ENCODE peak calls at places on chromosomes 4 and X, in seven cellular contexts. D is NCI-H1092 treated with DMSO at 0.1 percent for 48 hours; U is GM23338; R is activated CD4-positive, alpha-beta T cell treated with anti-CD3 and anti-CD28 coated beads, Interleukin-2, amount 50 U/mL, for 1 hour; H is stimulated activated CD4-positive, alpha-beta T cell treated with anti-CD3 and anti-CD28 coated beads, Interleukin-4, amount 100 ng/mL, for 48 hours; P is amniotic stem cell; W is anterior cingulate cortex. V is an unnamed sample.

GRCh38 chr4:128861856-128862518 is 52.5 kb downstream of the JADE1 start:
- DNase-seq in H (no peak), U (no peak), W (no peak), P (no peak), R (no peak), D (no peak), V (no peak)

GRCh38 chrX:153672531-153673397 is 849 bp downstream of the PNCK start:
- DNase-seq in H (no peak), U (no peak), W (no peak), P (no peak), R (no peak), D (no peak), V (peak)

GRCh38 chrX:70033348-70033747 is 16.4 kb downstream of the AWAT2 start:
- DNase-seq in D (peak), R (peak), P (no peak), U (peak), H (peak), W (no peak), V (peak)

GRCh38 chr4:127364397-127364796 is 268.4 kb upstream of the INTU start:
- DNase-seq in H (no peak), R (no peak), U (no peak), D (no peak), W (no peak), P (no peak), V (peak)

GRCh38 chr4:82718067-82718935 is 80.3 kb downstream of the SCD5 start:
- DNase-seq in W (no peak), P (no peak), R (no peak), D (no peak), U (no peak), H (no peak), V (no peak)

GRCh38 chr4:26568446-26568994 is 15.4 kb upstream of the TBC1D19 start:
- DNase-seq in W (no peak), P (peak), U (no peak), H (no peak), D (no peak), R (no peak), V (no peak)

GRCh38 chrX:23554304-23554703 is 113.0 kb upstream of the PRDX4 start:
- DNase-seq in R (no peak), D (peak), H (no peak), W (no peak), U (peak), P (no peak), V (peak)

GRCh38 chr4:54516556-54517215 is 141.1 kb upstream of the KIT start:
- DNase-seq in R (no peak), P (no peak), D (no peak), U (no peak), H (no peak), W (no peak), V (no peak)

GRCh38 chrX:1593286-1594271 is 2.2 kb downstream of the AKAP17A start:
- DNase-seq in H (no peak), D (no peak), R (no peak), U (no peak), P (no peak), W (no peak), V (no peak)

GRCh38 chr4:152926959-152927358 is 9.2 kb upstream of the FHDC1 start:
- DNase-seq in W (no peak), P (no peak), D (no peak), H (no peak), R (no peak), U (peak), V (no peak)

GRCh38 chrX:23993012-23993633 is 33.9 kb downstream of the KLHL15 start:
- DNase-seq in U (no peak), P (no peak), W (no peak), R (no peak), D (no peak), H (no peak), V (no peak)

GRCh38 chr4:26237916-26238315 is 82.9 kb upstream of the RBPJ start:
- DNase-seq in D (peak), W (no peak), U (no peak), R (no peak), H (no peak), P (no peak), V (no peak)

GRCh38 chrX:2423293-2423692 is 77.5 kb downstream of the DHRSX start:
- DNase-seq in H (no peak), R (no peak), D (no peak), U (no peak), W (no peak), P (no peak), V (no peak)

GRCh38 chr4:16532240-16532990 is 306.1 kb upstream of the TAPT1 start:
- DNase-seq in U (no peak), D (no peak), H (no peak), R (no peak), W (no peak), P (no peak), V (peak)

GRCh38 chrX:137748827-137749226 is 182.9 kb downstream of the ZIC3 start:
- DNase-seq in W (no peak), H (no peak), P (no peak), U (no peak), R (no peak), D (peak), V (no peak)

GRCh38 chrX:154502098-154502497 is 11.7 kb upstream of the SLC10A3 start:
- DNase-seq in P (no peak), H (no peak), W (no peak), R (no peak), D (no peak), U (no peak), V (no peak)

GRCh38 chr4:42282081-42282901 is 115.0 kb upstream of the SHISA3 start:
- DNase-seq in R (no peak), U (peak), W (no peak), P (no peak), D (peak), H (peak), V (peak)

GRCh38 chr4:52864816-52865215 is 2.7 kb downstream of the RASL11B start:
- DNase-seq in W (no peak), P (no peak), D (peak), U (no peak), H (no peak), R (no peak), V (no peak)

GRCh38 chrX:22577181-22577580 is 304.5 kb downstream of the CBLL2 start:
- DNase-seq in H (no peak), W (no peak), D (no peak), R (no peak), P (peak), U (no peak), V (no peak)

GRCh38 chr4:151195801-151196200 is 81.2 kb upstream of the PRSS48 start:
- DNase-seq in P (no peak), W (no peak), R (no peak), D (no peak), U (no peak), H (no peak), V (no peak)

GRCh38 chrX:623599-624323 is 6.8 kb upstream of the SHOX start:
- DNase-seq in W (no peak), P (no peak), U (peak), R (no peak), D (no peak), H (no peak), V (peak)

GRCh38 chrX:17878028-17878670 is 17.1 kb upstream of the RAI2 start:
- DNase-seq in R (no peak), P (no peak), U (no peak), D (no peak), H (no peak), W (no peak), V (no peak)

GRCh38 chr4:182238355-182238931 is 4.8 kb upstream of the TENM3 start:
- DNase-seq in P (no peak), R (no peak), H (no peak), D (no peak), U (peak), W (no peak), V (no peak)

GRCh38 chr4:145824469-145824868 is 114.2 kb downstream of the ZNF827 start:
- DNase-seq in W (no peak), P (no peak), U (peak), R (no peak), D (no peak), H (no peak), V (no peak)

GRCh38 chr4:13430834-13431568 is 53.1 kb downstream of the RAB28 start:
- DNase-seq in U (peak), W (no peak), D (no peak), H (no peak), R (no peak), P (no peak), V (peak)

GRCh38 chr4:54497947-54498346 is 159.8 kb upstream of the KIT start:
- DNase-seq in R (no peak), H (no peak), P (no peak), U (no peak), W (no peak), D (no peak), V (no peak)

GRCh38 chr4:73891739-73892405 is 22.7 kb downstream of the CXCL1 start:
- DNase-seq in P (no peak), D (no peak), W (no peak), R (no peak), U (no peak), H (no peak), V (no peak)

GRCh38 chrX:10726647-10727046 is 106.3 kb upstream of the MID1 start:
- DNase-seq in U (no peak), R (no peak), H (no peak), P (peak), D (no peak), W (no peak), V (no peak)